ENCODE peak calls at places on chromosome 3, in five cellular contexts. J is activated T-helper 1 cell treated with anti-CD3 and anti-CD28 coated beads, Interleukin-2, amount 50 U/mL, for 16 hours; F is NCI-H446; M is neuronal stem cell; R is AG08396. X is an unnamed sample.

GRCh38 chr3:67646586-67647234 is 7.7 kb downstream of the SUCLG2 start:
- DNase-seq in J (no peak), F (no peak), M (no peak), R (no peak), X (no peak)

GRCh38 chr3:84724877-84725276 is 233.9 kb upstream of the CADM2 start:
- DNase-seq in J (no peak), F (no peak), M (no peak), R (no peak), X (no peak)

GRCh38 chr3:46877671-46878125 is at the start of gene PTH1R:
- DNase-seq in J (no peak), F (no peak), M (no peak), R (no peak), X (no peak)

GRCh38 chr3:133894334-133895207 is 1.1 kb downstream of the RAB6B start:
- DNase-seq in J (no peak), F (no peak), M (no peak), R (peak; percentile 35), X (peak; percentile 58)

GRCh38 chr3:133576169-133576568 is 2.7 kb downstream of the CDV3 start:
- DNase-seq in J (no peak), F (no peak), M (no peak), R (no peak), X (no peak)

GRCh38 chr3:8864570-8865350 is 95.3 kb upstream of the OXTR start:
- DNase-seq in J (no peak), F (no peak), M (no peak), R (no peak), X (no peak)

GRCh38 chr3:57956833-57957174 is 51.4 kb upstream of the FLNB start:
- DNase-seq in J (no peak), F (no peak), M (no peak), R (no peak), X (no peak)

GRCh38 chr3:65406470-65406869 is 632.2 kb downstream of the MAGI1 start:
- DNase-seq in J (no peak), F (no peak), M (no peak), R (no peak), X (no peak)

GRCh38 chr3:64049832-64050231 is 26.5 kb upstream of the PSMD6 start:
- DNase-seq in J (no peak), F (no peak), M (peak; percentile 30), R (no peak), X (peak; percentile 57)

GRCh38 chr3:127590282-127590592 is 296 bp downstream of the TPRA1 start:
- DNase-seq in J (no peak), F (no peak), M (no peak), R (no peak), X (no peak)

GRCh38 chr3:127224118-127224517 is 31.2 kb downstream of the PRR23E start:
- DNase-seq in J (no peak), F (no peak), M (no peak), R (no peak), X (no peak)

GRCh38 chr3:120506828-120507774 is 56.3 kb upstream of the FSTL1 start:
- DNase-seq in J (no peak), F (peak; percentile 43), M (peak; percentile 15), R (peak; percentile 33), X (no peak)